ENCODE peak calls at places on chromosomes 5 and 9, in six cellular contexts. One of them, this sample, is unnamed.

GRCh38 chr5:89313804-89314588 is 431.0 kb upstream of the MEF2C start:
- DNase-seq in nephron progenitor cell: no peak
- DNase-seq in activated CD4-positive, CD25-positive, alpha-beta regulatory T cell: no peak
- DNase-seq in fibroblast of pulmonary artery: peak
- DNase-seq in brain microvascular endothelial cell: peak
- DNase-seq in iris pigment epithelial cell: peak
- DNase-seq in this sample: peak

GRCh38 chr5:163807781-163808180 is 302.4 kb downstream of the MAT2B start:
- DNase-seq in nephron progenitor cell: no peak
- DNase-seq in activated CD4-positive, CD25-positive, alpha-beta regulatory T cell: no peak
- DNase-seq in fibroblast of pulmonary artery: no peak
- DNase-seq in brain microvascular endothelial cell: no peak
- DNase-seq in iris pigment epithelial cell: no peak
- DNase-seq in this sample: no peak

GRCh38 chr9:34025811-34026210 is 22.9 kb downstream of the UBAP2 start:
- DNase-seq in nephron progenitor cell: no peak
- DNase-seq in activated CD4-positive, CD25-positive, alpha-beta regulatory T cell: no peak
- DNase-seq in fibroblast of pulmonary artery: no peak
- DNase-seq in brain microvascular endothelial cell: no peak
- DNase-seq in iris pigment epithelial cell: no peak
- DNase-seq in this sample: no peak

GRCh38 chr5:67350600-67351315 is 154.2 kb upstream of the CD180 start:
- DNase-seq in nephron progenitor cell: no peak
- DNase-seq in activated CD4-positive, CD25-positive, alpha-beta regulatory T cell: no peak
- DNase-seq in fibroblast of pulmonary artery: no peak
- DNase-seq in brain microvascular endothelial cell: no peak
- DNase-seq in iris pigment epithelial cell: no peak
- DNase-seq in this sample: peak

GRCh38 chr5:169435506-169436230 is 134.7 kb upstream of the SLIT3 start:
- DNase-seq in nephron progenitor cell: no peak
- DNase-seq in activated CD4-positive, CD25-positive, alpha-beta regulatory T cell: no peak
- DNase-seq in fibroblast of pulmonary artery: peak
- DNase-seq in brain microvascular endothelial cell: no peak
- DNase-seq in iris pigment epithelial cell: no peak
- DNase-seq in this sample: no peak

GRCh38 chr9:111597852-111598729 is 1.4 kb downstream of the PTGR1 start:
- DNase-seq in nephron progenitor cell: peak
- DNase-seq in activated CD4-positive, CD25-positive, alpha-beta regulatory T cell: no peak
- DNase-seq in fibroblast of pulmonary artery: peak
- DNase-seq in brain microvascular endothelial cell: peak
- DNase-seq in iris pigment epithelial cell: peak
- DNase-seq in this sample: peak

GRCh38 chr9:124983698-124984097 is 42.8 kb upstream of the GOLGA1 start:
- DNase-seq in nephron progenitor cell: no peak
- DNase-seq in activated CD4-positive, CD25-positive, alpha-beta regulatory T cell: no peak
- DNase-seq in fibroblast of pulmonary artery: no peak
- DNase-seq in brain microvascular endothelial cell: no peak
- DNase-seq in iris pigment epithelial cell: no peak
- DNase-seq in this sample: no peak

GRCh38 chr5:150318613-150319483 is 16.1 kb upstream of the ARSI start:
- DNase-seq in nephron progenitor cell: peak
- DNase-seq in activated CD4-positive, CD25-positive, alpha-beta regulatory T cell: no peak
- DNase-seq in fibroblast of pulmonary artery: no peak
- DNase-seq in brain microvascular endothelial cell: no peak
- DNase-seq in iris pigment epithelial cell: no peak
- DNase-seq in this sample: no peak

GRCh38 chr9:89676281-89676680 is 71.5 kb downstream of the GADD45G start:
- DNase-seq in nephron progenitor cell: no peak
- DNase-seq in activated CD4-positive, CD25-positive, alpha-beta regulatory T cell: no peak
- DNase-seq in fibroblast of pulmonary artery: no peak
- DNase-seq in brain microvascular endothelial cell: no peak
- DNase-seq in iris pigment epithelial cell: no peak
- DNase-seq in this sample: no peak

GRCh38 chr5:178230879-178231735 is 1.5 kb downstream of the PHYKPL start:
- DNase-seq in nephron progenitor cell: no peak
- DNase-seq in activated CD4-positive, CD25-positive, alpha-beta regulatory T cell: no peak
- DNase-seq in fibroblast of pulmonary artery: peak
- DNase-seq in brain microvascular endothelial cell: peak
- DNase-seq in iris pigment epithelial cell: peak
- DNase-seq in this sample: peak

This sample was measured in cardiac fibroblast.